ENCODE peak calls at places on chromosomes 16 and 17, in seven cellular contexts. H is transverse colon, B is Peyer's patch, S is body of pancreas, K is esophagus squamous epithelium, M is sigmoid colon, T is A549. X is an unnamed sample.

GRCh38 chr17:59756236-59756818 is 48.9 kb downstream of the VMP1 start:
- DNase-seq in H (no peak), B (no peak), S (no peak), K (no peak), M (no peak), T (peak), X (no peak)

GRCh38 chr17:19354123-19354522 is 8.4 kb downstream of the B9D1 start:
- DNase-seq in H (no peak), B (no peak), S (no peak), K (no peak), M (no peak), T (no peak), X (no peak)

GRCh38 chr17:63476857-63477470 is at the start of gene ACE:
- DNase-seq in H (peak), B (no peak), S (peak), K (no peak), M (no peak), T (peak), X (peak)

GRCh38 chr16:16120382-16121184 is 102.7 kb downstream of the ABCC6 start:
- DNase-seq in H (peak), B (no peak), S (peak), K (no peak), M (peak), T (no peak), X (no peak)

GRCh38 chr16:31087971-31088370 is 772 bp downstream of the PRSS53 start:
- DNase-seq in H (no peak), B (no peak), S (no peak), K (no peak), M (no peak), T (no peak), X (no peak)

GRCh38 chr17:2064980-2065785 is 10.3 kb downstream of the HIC1 start:
- DNase-seq in H (peak), B (no peak), S (no peak), K (no peak), M (no peak), T (no peak), X (peak)

GRCh38 chr16:50002190-50002589 is 22.8 kb upstream of the CNEP1R1 start:
- DNase-seq in H (no peak), B (no peak), S (no peak), K (no peak), M (no peak), T (no peak), X (no peak)

GRCh38 chr17:17406225-17406624 is 70.6 kb upstream of the MED9 start:
- DNase-seq in H (no peak), B (no peak), S (no peak), K (no peak), M (no peak), T (no peak), X (no peak)

GRCh38 chr16:2251281-2252111 is at the start of gene ECI1:
- DNase-seq in H (peak), B (peak), S (peak), K (peak), M (peak), T (peak), X (peak)
- TF ChIP-seq POLR2A in H (peak), B (peak), S (peak), K (no peak), M (peak), T (peak), X (peak)

GRCh38 chr17:50192116-50192872 is 9.1 kb downstream of the COL1A1 start:
- DNase-seq in H (no peak), B (no peak), S (no peak), K (no peak), M (no peak), T (no peak), X (no peak)
- TF ChIP-seq POLR2A in H (no peak), B (no peak), S (no peak), K (no peak), M (no peak), T (no peak), X (no peak)

DNA sequence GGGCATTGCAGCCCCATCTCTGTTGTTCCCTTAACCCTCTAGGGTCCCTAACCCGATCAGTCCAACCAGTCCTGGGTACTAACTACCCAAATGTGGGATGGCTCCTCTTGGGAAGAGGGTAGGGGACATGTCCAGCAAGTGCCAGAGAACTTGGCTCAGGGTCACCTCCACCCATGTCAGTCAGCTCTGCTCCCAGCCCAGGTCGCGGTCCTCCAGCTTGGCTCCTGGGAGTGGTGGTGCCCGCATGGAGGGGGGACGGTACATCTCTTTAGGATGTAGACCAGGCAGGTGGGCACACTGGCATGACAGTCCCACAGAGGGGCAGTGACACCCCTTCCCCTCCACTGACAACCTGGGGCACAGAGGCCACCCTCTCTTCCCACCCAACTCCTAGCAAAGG is 6.0 kb downstream of the TMUB2 start:
- DNase-seq in H (no peak), B (no peak), S (no peak), K (no peak), M (no peak), T (no peak), X (no peak)
- TF ChIP-seq POLR2A in H (no peak), B (no peak), S (no peak), K (no peak), M (no peak), T (no peak), X (peak)

DNA sequence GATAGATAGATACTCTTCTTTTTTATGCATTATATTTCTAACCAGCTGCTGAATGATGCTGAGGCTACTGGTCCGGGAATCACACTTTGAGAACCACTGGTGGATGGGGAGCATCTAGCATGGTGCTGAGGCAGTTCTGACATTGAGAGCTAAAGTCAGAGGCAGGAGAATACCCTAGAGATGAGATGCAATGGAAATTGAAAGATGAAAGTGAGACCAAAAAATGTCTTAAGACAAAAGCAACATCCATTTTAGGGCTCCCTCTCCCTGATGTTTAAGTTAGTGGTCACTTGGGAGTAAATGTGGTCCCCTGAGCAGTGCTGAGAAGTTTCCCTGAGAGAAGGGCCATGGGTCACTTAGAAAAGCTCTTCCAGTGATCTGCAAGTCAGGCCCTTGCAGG is 6.8 kb downstream of the PCTP start:
- DNase-seq in H (no peak), B (no peak), S (no peak), K (no peak), M (no peak), T (no peak), X (no peak)
- TF ChIP-seq POLR2A in H (no peak), B (no peak), S (no peak), K (no peak), M (no peak), T (no peak), X (no peak)

GRCh38 chr17:66793810-66794209 is 41.1 kb upstream of the CACNG5 start:
- DNase-seq in H (no peak), B (no peak), S (no peak), K (no peak), M (no peak), T (no peak), X (no peak)

GRCh38 chr17:66799839-66800537 is 34.9 kb upstream of the CACNG5 start:
- DNase-seq in H (peak), B (no peak), S (no peak), K (no peak), M (peak), T (no peak), X (no peak)

GRCh38 chr17:66790476-66791061 is 44.3 kb upstream of the CACNG5 start:
- DNase-seq in H (no peak), B (no peak), S (no peak), K (no peak), M (no peak), T (no peak), X (no peak)

GRCh38 chr17:66791337-66791736 is 43.6 kb upstream of the CACNG5 start:
- DNase-seq in H (no peak), B (no peak), S (peak), K (no peak), M (no peak), T (no peak), X (no peak)

DNA sequence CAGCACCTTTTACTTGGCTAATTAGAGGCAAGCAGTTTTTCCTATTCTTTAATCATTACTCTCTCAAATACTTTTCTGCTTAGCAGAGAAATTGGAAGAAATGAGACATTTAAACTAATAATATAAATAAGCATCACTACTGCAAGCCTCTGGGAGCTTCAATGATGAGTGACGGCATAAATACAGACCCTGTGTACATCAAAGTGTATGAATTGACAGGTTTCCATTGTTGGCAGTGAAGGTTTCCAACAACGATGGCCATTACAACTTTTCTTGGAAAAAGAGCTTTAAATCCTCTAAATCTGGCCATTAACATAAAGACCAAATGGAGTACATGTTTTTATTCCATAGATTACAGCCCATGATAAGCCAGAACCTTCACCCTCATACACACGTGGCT is 39.4 kb upstream of the CACNG5 start:
- DNase-seq in H (no peak), B (no peak), S (no peak), K (no peak), M (no peak), T (no peak), X (no peak)
- TF ChIP-seq POLR2A in H (no peak), B (no peak), S (no peak), K (no peak), M (no peak), T (no peak), X (no peak)

DNA sequence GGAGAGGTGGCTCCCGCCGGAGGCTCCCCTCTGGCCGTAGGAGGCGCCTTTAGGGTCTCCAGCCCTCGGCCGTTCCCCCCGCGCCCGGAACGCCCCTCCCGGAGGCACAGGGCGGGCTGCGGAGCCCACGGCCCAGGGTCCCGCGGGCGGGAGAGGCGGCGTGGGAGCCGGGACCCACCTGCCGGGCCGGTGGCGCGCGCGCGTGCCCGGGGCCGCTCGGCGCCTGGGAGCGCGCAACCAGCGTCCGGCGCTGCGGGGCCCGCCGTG is at the start of gene MIF4GD:
- DNase-seq in H (no peak), B (no peak), S (no peak), K (no peak), M (no peak), T (no peak), X (no peak)
- TF ChIP-seq POLR2A in H (no peak), B (peak), S (no peak), K (no peak), M (no peak), T (no peak), X (no peak)

DNA sequence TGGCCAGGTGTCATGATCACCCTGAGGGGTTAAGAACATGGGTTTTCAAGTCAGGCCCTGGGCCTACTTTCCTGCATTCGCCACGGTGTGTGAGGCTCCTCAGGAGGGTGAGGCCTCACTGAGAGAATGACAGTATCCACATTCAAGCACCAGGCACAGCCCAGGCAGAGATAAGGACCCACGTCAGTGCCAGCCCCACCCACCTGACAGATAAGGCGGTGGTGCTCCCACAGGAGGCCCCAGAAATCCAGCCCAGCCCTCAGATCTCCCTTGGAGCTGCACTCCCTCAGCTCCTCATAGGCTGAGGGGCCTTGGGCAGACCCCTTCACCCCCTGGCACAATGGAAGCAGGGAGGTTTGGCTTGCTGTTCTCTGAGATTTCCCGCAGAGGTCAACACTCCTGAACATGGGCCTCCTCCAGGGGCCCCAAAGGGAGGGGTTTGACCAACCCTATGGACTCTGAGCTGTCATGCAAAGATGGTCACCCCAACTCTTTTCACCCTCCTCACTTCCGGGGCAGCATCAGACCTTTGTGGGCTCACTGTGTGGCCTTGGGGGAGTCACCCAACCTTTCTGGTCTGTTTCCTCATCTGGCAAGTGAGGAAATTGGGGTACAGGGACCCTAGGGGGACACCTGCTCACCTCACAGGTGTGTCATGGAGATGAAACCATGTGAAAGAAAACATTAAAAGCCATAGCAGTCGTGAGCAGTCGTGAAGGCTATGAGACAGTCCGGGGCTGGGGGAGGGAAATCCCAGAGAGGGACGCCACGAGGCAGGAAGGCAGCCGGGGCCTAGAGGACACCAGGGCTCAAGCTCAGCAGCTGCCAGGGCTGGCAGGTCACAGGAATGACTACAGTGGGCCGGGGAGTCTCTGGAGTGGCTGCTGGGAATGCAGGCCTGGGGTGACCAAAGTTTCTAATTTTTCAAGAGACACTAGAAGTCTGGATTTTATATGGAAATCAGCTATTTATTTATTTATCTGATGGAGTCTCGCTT is 15.4 kb downstream of the PLLP start:
- DNase-seq in H (peak), B (no peak), S (peak), K (no peak), M (peak), T (no peak), X (no peak)
- TF ChIP-seq POLR2A in H (peak), B (peak), S (peak), K (no peak), M (no peak), T (no peak), X (no peak)

GRCh38 chr17:57892820-57893595 is 43.2 kb upstream of the MRPS23 start:
- DNase-seq in H (peak), B (peak), S (peak), K (peak), M (peak), T (peak), X (no peak)
- TF ChIP-seq POLR2A in H (peak), B (no peak), S (peak), K (no peak), M (peak), T (no peak), X (no peak)